ENCODE peak calls at places on chromosome 20, in four cellular contexts. C is cardiac fibroblast, B is astrocyte of the spinal cord, U is prostate gland. S is an unnamed sample.

GRCh38 chr20:32189691-32190607 is 17.6 kb downstream of the PLAGL2 start:
- DNase-seq in B (peak), U (peak), C (peak), S (peak)

GRCh38 chr20:56454754-56455153 is 13.7 kb upstream of the RTF2 start:
- DNase-seq in B (no peak), C (no peak), U (no peak), S (no peak)

GRCh38 chr20:2470051-2470431 is 548 bp downstream of the SNRPB start:
- DNase-seq in C (peak), B (peak), U (peak), S (peak)

GRCh38 chr20:63639093-63639860 is 12.4 kb upstream of the GMEB2 start:
- DNase-seq in B (no peak), C (no peak), U (no peak), S (no peak)

GRCh38 chr20:4006640-4007039 is 8.7 kb downstream of the RNF24 start:
- DNase-seq in C (no peak), U (peak), B (peak), S (no peak)

GRCh38 chr20:22716824-22717351 is 132.5 kb upstream of the FOXA2 start:
- DNase-seq in U (no peak), B (no peak), C (peak), S (no peak)

GRCh38 chr20:13402171-13402760 is 181.2 kb downstream of the ISM1 start:
- DNase-seq in C (no peak), B (no peak), U (no peak), S (no peak)

GRCh38 chr20:59016795-59017492 is 2.3 kb upstream of the TUBB1 start:
- DNase-seq in U (no peak), B (no peak), C (no peak), S (no peak)

GRCh38 chr20:56400001-56400640 is 7.7 kb downstream of the CSTF1 start:
- DNase-seq in U (peak), B (peak), C (peak), S (peak)

GRCh38 chr20:31842471-31843157 is 2.8 kb downstream of the FOXS1 start:
- DNase-seq in U (no peak), C (peak), B (peak), S (no peak)

GRCh38 chr20:57263127-57263609 is 3.3 kb downstream of the BMP7 start:
- DNase-seq in U (no peak), C (no peak), B (no peak), S (no peak)

GRCh38 chr20:59583428-59584277 is 20.7 kb upstream of the PHACTR3 start:
- DNase-seq in U (no peak), C (no peak), B (no peak), S (no peak)

GRCh38 chr20:45998337-45998736 is 10.4 kb upstream of the MMP9 start:
- DNase-seq in U (no peak), B (no peak), C (no peak), S (no peak)

GRCh38 chr20:63653974-63654680 is 903 bp upstream of the STMN3 start:
- DNase-seq in U (no peak), B (no peak), C (no peak), S (no peak)

GRCh38 chr20:52318601-52319000 is 127.0 kb upstream of the ZFP64 start:
- DNase-seq in B (no peak), C (no peak), U (no peak), S (no peak)

GRCh38 chr20:52311209-52311794 is 119.7 kb upstream of the ZFP64 start:
- DNase-seq in C (no peak), U (no peak), B (no peak), S (no peak)

GRCh38 chr20:52312131-52312729 is 120.7 kb upstream of the ZFP64 start:
- DNase-seq in C (peak), U (peak), B (peak), S (peak)

DNA sequence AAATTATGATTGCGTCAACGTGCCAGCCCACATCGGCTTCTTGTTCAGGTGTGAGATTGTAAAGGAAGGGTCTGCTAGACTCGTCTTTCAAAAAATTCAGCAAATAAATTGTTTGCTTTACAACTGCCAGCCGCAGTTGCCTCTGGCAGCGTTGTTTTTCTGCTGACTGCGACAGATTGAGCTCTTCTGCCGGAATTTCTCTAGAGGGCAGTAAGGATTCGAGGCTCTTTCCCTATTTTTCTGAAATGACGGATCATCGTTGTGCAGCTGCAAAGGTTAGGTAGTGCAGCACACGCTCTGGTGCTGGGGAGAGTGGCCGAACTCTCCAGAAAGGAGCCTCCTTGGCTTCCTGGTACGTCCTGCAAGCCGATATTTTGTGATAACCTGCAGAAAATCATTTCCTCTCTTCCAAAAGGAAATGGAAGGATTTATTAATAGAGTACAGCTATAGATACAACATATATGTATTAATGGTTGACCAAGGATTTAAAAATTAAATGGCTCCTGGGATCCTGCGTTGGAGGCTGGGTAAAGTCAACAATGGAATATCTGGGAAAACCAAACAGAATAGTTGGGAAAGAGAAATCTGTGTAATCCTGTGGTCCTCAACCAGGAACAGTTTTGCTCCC is 121.9 kb upstream of the ZFP64 start:
- DNase-seq in U (no peak), C (peak), B (peak), S (peak)
- TF ChIP-seq CTCF in U (peak), C (peak), B (peak), S (peak)

GRCh38 chr20:44752099-44752931 is 6.7 kb downstream of the KCNK15 start:
- DNase-seq in U (no peak), C (no peak), B (no peak), S (no peak)
- H3K4me3 ChIP-seq in U (no peak), C (no peak), B (no peak), S (no peak)

GRCh38 chr20:35619196-35620095 is 3.8 kb downstream of the SPAG4 start:
- DNase-seq in U (peak), C (peak), B (peak), S (peak)
- TF ChIP-seq CTCF in U (peak), C (peak), B (peak), S (peak)

DNA sequence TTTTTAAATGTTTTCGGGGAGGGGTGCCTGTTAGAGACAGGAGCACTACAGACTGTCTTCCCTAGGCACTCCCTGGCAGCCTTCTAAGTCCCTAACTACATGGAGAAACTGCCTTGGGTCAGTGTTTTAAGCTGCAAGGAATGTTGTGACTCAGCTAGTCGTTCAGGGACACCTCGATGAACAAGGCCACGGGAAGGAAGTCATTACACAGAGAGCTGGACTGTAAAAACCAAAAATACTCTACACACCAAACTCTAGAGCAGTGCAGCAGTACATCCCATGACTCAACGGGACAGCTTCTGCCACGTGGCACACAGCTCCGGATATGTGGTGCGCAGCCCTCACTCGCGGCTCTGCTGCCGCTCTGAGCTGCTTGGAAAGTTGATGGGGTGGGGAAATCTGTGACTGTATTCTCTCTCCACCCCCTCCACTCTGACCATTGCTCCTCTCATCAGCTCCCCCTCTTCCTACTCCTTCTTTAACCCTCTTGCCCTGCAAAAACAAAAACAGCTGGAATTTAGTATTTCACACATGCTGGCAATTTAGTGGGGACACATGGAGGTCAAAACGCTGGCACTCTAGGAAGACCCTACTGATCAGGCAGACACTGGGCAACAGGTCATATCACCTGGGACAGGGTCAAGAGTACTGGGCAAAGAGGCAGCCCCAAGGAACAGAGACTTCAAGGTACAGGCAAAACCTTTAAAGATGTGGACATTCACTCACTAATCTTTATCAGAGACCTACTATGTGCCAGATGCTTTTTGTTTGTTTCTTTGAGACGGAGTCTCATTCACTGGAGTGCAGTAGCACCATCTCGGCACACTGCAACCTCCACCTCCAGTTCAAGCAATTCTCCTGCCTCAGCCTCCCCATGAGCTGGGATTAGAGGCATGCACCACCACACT is 10.9 kb upstream of the LPIN3 start:
- DNase-seq in U (peak), C (peak), B (peak), S (peak)
- H3K4me3 ChIP-seq in U (no peak), C (no peak), B (no peak), S (peak)

GRCh38 chr20:49381558-49382493 is 100.6 kb downstream of the KCNB1 start:
- DNase-seq in B (peak), C (peak), U (peak), S (peak)

GRCh38 chr20:49386848-49387605 is 95.4 kb downstream of the KCNB1 start:
- DNase-seq in B (no peak), C (no peak), U (no peak), S (no peak)

GRCh38 chr20:49387606-49387939 is 94.9 kb downstream of the KCNB1 start:
- DNase-seq in U (no peak), C (no peak), B (no peak), S (no peak)

GRCh38 chr20:49385471-49385870 is 97.0 kb downstream of the KCNB1 start:
- DNase-seq in B (peak), C (peak), U (no peak), S (peak)

DNA sequence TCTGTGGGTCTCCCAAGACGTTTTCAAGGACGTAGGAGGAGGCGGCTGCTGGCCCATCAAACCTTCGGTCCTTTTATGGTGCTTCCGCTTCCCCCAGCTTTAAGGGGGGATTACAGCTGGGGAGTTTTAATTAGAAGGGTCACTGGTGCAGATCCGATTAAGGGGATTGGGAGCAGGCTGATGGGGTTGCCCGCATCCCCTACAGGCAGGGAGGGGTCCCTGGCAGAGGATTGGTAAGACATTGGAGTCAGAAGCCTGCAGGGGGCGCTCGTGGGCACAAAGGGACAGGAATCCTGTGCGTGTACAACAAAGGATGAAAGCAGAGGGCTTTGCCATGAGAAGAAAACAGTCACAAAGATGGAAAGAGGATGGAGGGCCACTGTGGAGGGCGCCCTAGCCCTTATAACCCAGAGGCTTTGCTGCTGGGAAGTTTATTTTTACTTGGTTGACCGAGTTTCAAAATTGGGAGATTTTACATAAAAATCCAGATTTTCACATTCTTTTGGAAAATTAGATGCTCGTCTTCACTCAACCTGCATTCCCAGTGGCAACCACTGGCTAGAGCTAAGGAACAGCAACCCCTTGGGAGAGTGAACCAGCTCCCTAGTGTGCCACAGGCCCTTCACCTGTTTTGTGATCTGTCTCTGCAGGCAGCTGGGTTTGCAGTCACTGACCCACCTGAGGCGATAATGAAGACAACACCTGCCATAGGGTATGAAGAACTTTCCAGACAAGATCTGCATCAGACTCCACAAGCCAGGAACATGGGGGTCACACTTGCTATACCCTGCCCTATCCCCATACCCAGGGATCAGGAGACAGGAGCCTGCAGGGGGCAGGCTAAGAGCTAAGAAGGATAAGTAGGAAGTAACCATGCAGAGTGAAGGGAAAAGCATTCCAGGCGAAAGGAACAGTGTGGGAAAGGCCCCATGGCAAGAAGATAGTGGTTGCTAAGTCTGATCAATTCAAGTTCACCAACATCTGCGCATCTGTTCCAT is 97.7 kb downstream of the KCNB1 start:
- DNase-seq in U (no peak), C (peak), B (peak), S (peak)
- TF ChIP-seq CTCF in U (peak), C (peak), B (peak), S (peak)

GRCh38 chr20:48302149-48302548 is 516.9 kb upstream of the SULF2 start:
- DNase-seq in B (no peak), U (no peak), C (no peak), S (no peak)

GRCh38 chr20:48298851-48299484 is 513.7 kb upstream of the SULF2 start:
- DNase-seq in U (peak), C (peak), B (peak), S (peak)

GRCh38 chr20:48298424-48298823 is 513.1 kb upstream of the SULF2 start:
- DNase-seq in U (no peak), B (no peak), C (no peak), S (no peak)

GRCh38 chr20:48302844-48303552 is 517.7 kb upstream of the SULF2 start:
- DNase-seq in U (no peak), C (no peak), B (no peak), S (no peak)

GRCh38 chr20:48301189-48301588 is 515.9 kb upstream of the SULF2 start:
- DNase-seq in U (no peak), B (no peak), C (no peak), S (no peak)
- H3K4me3 ChIP-seq in U (no peak), B (no peak), C (no peak), S (no peak)

S was measured in foreskin fibroblast.